ENCODE peak calls at places on chromosome X, in seven cellular contexts. X is A549, W is HepG2, S is IMR-90, B is H1, V is K562, P is GM12878. H is an unnamed sample.

GRCh38 chrX:97234471-97235097 is 350.9 kb downstream of the RPA4 start:
- DNase-seq in B (no peak), W (no peak), X (no peak), S (no peak), P (peak), V (no peak), H (no peak)

GRCh38 chrX:9824554-9824953 is 38.3 kb downstream of the SHROOM2 start:
- DNase-seq in P (no peak), S (no peak), B (no peak), V (no peak), W (peak), X (no peak), H (no peak)

GRCh38 chrX:108020631-108021030 is 24.2 kb upstream of the VSIG1 start:
- DNase-seq in B (no peak), X (peak), S (peak), P (no peak), W (no peak), V (peak), H (peak)

GRCh38 chrX:155768036-155768769 is 112.9 kb upstream of the VAMP7 start:
- DNase-seq in V (no peak), S (peak), B (no peak), X (peak), P (no peak), W (no peak), H (no peak)

GRCh38 chrX:103640401-103641155 is 11.8 kb downstream of the TCEAL1 start:
- DNase-seq in S (peak), P (no peak), V (no peak), B (no peak), X (peak), W (no peak), H (no peak)

GRCh38 chrX:57044226-57044625 is 48.9 kb upstream of the SPIN3 start:
- DNase-seq in P (no peak), S (no peak), V (no peak), X (no peak), W (no peak), B (no peak), H (no peak)

GRCh38 chrX:152810403-152810802 is 20.2 kb downstream of the CETN2 start:
- DNase-seq in S (no peak), W (no peak), X (peak), P (no peak), B (no peak), V (no peak), H (no peak)

GRCh38 chrX:69556094-69557011 is 52.2 kb downstream of the NALF2 start:
- DNase-seq in X (peak), P (no peak), V (peak), B (peak), S (no peak), W (peak), H (peak)

GRCh38 chrX:56797966-56798711 is 69.1 kb downstream of the NBDY start:
- DNase-seq in W (no peak), B (no peak), X (no peak), S (no peak), V (no peak), P (no peak), H (no peak)

GRCh38 chrX:39953879-39954278 is 143.9 kb downstream of the BCOR start:
- DNase-seq in V (peak), S (peak), P (no peak), B (no peak), X (peak), W (peak), H (peak)
- TF ChIP-seq CEBPB in V (no peak), S (no peak), P (no peak), B (no peak), X (no peak), W (no peak), H (no peak)

GRCh38 chrX:84477114-84477513 is 25.1 kb downstream of the HDX start:
- DNase-seq in S (no peak), B (no peak), W (no peak), X (no peak), P (no peak), V (no peak), H (no peak)
- TF ChIP-seq CEBPB in S (no peak), B (no peak), W (no peak), X (no peak), P (no peak), V (no peak), H (no peak)

GRCh38 chrX:111098874-111099273 is 2.9 kb downstream of the PAK3 start:
- DNase-seq in V (peak), X (peak), B (no peak), W (peak), S (peak), P (no peak), H (peak)
- TF ChIP-seq CEBPB in V (no peak), X (no peak), B (no peak), W (no peak), S (no peak), P (no peak), H (no peak)

GRCh38 chrX:12997898-12998687 is 23.2 kb downstream of the TMSB4X start:
- DNase-seq in W (no peak), P (no peak), B (no peak), X (no peak), V (no peak), S (no peak), H (no peak)
- TF ChIP-seq CEBPB in W (no peak), P (no peak), B (no peak), X (no peak), V (no peak), S (no peak), H (no peak)

GRCh38 chrX:130999360-130999759 is 58.8 kb upstream of the ARHGAP36 start:
- DNase-seq in B (no peak), W (no peak), V (no peak), X (no peak), S (no peak), P (no peak), H (no peak)

GRCh38 chrX:130990723-130991122 is 67.4 kb upstream of the ARHGAP36 start:
- DNase-seq in X (no peak), S (no peak), P (no peak), V (no peak), B (no peak), W (no peak), H (no peak)

GRCh38 chrX:130995351-130995967 is 62.7 kb upstream of the ARHGAP36 start:
- DNase-seq in W (no peak), V (no peak), B (no peak), P (no peak), S (no peak), X (no peak), H (no peak)

GRCh38 chrX:130994671-130995070 is 63.5 kb upstream of the ARHGAP36 start:
- DNase-seq in V (peak), X (peak), W (no peak), S (peak), P (no peak), B (no peak), H (no peak)
- TF ChIP-seq CEBPB in V (no peak), X (no peak), W (no peak), S (no peak), P (no peak), B (no peak), H (no peak)

GRCh38 chrX:34893741-34894140 is 48.9 kb upstream of the FAM47B start:
- DNase-seq in S (peak), B (no peak), W (no peak), P (no peak), X (no peak), V (no peak), H (no peak)
- TF ChIP-seq CEBPB in S (no peak), B (no peak), W (no peak), P (no peak), X (no peak), V (no peak), H (no peak)

GRCh38 chrX:386239-386767 is 404 bp downstream of the PPP2R3B start:
- DNase-seq in V (no peak), B (no peak), X (no peak), P (no peak), W (no peak), S (no peak), H (no peak)
- TF ChIP-seq CEBPB in V (no peak), B (no peak), X (no peak), P (no peak), W (no peak), S (no peak), H (no peak)

GRCh38 chrX:27964432-27964831 is 16.8 kb downstream of the DCAF8L1 start:
- DNase-seq in W (no peak), P (no peak), S (no peak), X (no peak), V (no peak), B (no peak), H (no peak)
- TF ChIP-seq CEBPB in W (no peak), P (no peak), S (no peak), X (no peak), V (no peak), B (no peak), H (no peak)

DNA sequence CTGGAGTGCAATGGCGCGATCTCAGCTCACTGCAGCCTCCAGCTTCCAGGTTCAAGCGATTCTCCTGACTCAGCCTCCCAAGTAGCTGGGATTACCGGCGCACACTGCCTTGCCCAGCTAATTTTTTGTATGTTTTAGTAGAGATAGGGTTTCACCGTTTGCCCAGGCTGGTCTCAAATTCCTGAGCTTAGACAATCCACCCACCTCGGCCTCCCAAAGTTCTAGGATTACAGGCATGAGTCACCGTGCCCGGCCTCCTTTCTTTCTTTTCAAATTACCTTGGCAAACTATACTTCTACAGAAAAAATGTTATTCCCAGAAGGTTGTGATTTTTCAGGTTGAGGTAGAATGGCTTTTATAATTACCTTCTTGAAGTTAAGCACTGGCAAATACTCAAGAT is 321.9 kb upstream of the PRPS2 start:
- DNase-seq in X (no peak), B (no peak), V (no peak), P (no peak), S (no peak), W (no peak), H (no peak)
- TF ChIP-seq CEBPB in X (no peak), B (no peak), V (no peak), P (no peak), S (no peak), W (no peak), H (no peak)

DNA sequence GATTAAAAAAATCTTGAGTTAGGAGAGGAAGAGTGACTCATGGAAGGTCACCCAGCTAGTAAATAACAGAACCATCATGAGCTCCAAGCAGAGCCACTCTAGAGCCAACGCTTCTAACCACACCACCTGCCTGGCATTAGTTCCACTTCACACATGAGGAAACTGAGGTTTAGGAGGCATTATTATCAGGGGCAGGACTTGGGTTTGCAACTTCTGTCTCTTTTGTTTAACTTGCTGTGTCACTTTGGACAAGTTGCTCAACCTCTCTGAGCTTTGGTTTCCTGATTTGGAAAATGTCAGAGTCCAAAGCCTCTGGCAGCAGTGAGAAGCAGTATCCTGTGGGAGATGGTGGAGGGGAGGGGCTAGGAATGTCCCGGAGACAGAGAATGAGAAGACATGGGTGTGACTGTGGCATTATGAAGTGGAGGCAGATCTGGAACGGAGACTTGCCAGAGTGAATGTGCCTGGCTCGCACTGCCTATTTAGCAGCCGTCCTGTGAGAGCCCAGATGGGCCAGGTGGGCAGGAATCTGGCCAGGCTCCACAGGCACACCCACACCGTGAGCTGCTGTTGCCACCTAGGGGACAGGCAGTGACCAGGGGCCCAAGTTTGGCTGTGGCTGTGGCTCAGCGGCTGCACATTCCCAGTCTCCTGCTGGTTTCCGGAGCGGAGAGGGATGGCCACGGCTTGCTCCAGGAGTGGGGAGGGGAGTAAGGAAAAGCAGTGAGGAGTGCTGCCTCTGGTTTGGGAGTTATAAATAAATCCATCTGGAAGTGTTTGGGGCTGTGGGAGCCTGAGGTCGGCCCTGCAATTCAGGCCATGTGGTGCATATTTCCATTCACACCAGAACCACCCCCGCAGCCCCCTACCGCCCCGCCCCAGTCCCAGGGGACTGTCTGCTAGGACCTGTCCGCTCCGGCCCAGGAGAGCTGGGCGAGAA is 93.4 kb downstream of the NHSL2 start:
- DNase-seq in S (no peak), X (peak), B (peak), V (no peak), P (no peak), W (no peak), H (peak)
- TF ChIP-seq CEBPB in S (no peak), X (no peak), B (no peak), V (no peak), P (no peak), W (no peak), H (no peak)